ENCODE peak calls at places on chromosomes 4 and X, in four cellular contexts. K, Y, F and B are unnamed samples.

GRCh38 chr4:2406920-2407319 is 11.5 kb downstream of the ZFYVE28 start:
- DNase-seq in K (no peak), Y (no peak), F (no peak), B (no peak)

GRCh38 chrX:15749642-15750610 is 11.9 kb downstream of the CA5B start:
- DNase-seq in K (peak), Y (no peak), F (no peak), B (peak)

GRCh38 chr4:128558896-128559669 is 250.4 kb upstream of the JADE1 start:
- DNase-seq in K (no peak), Y (no peak), F (no peak), B (no peak)

GRCh38 chr4:170853422-170854021 is 763.8 kb upstream of the AADAT start:
- DNase-seq in K (peak), Y (peak), F (peak), B (no peak)

GRCh38 chr4:75848891-75849290 is 53.4 kb downstream of the PPEF2 start:
- DNase-seq in K (no peak), Y (no peak), F (no peak), B (no peak)

GRCh38 chr4:159526172-159526571 is 423.3 kb downstream of the RAPGEF2 start:
- DNase-seq in K (no peak), Y (no peak), F (no peak), B (no peak)

GRCh38 chr4:73735231-73735630 is 5.1 kb upstream of the CXCL8 start:
- DNase-seq in K (no peak), Y (no peak), F (no peak), B (no peak)

GRCh38 chr4:121072836-121073362 is 564 bp upstream of the NDNF start:
- DNase-seq in K (peak), Y (peak), F (no peak), B (no peak)

GRCh38 chr4:84691170-84691691 is 108.3 kb downstream of the CDS1 start:
- DNase-seq in K (no peak), Y (no peak), F (peak), B (no peak)

GRCh38 chr4:119205690-119206089 is 6.8 kb upstream of the USP53 start:
- DNase-seq in K (no peak), Y (no peak), F (no peak), B (no peak)
- H3K27ac ChIP-seq in K (no peak), Y (peak), F (no peak), B (no peak)

GRCh38 chr4:7629855-7630254 is 195.1 kb upstream of the PSAPL1 start:
- DNase-seq in K (no peak), Y (no peak), F (no peak), B (no peak)

GRCh38 chr4:7632971-7633370 is 198.2 kb upstream of the PSAPL1 start:
- DNase-seq in K (no peak), Y (no peak), F (no peak), B (no peak)

GRCh38 chr4:7632341-7632740 is 197.6 kb upstream of the PSAPL1 start:
- DNase-seq in K (no peak), Y (peak), F (no peak), B (no peak)

GRCh38 chr4:7631288-7631633 is 196.5 kb upstream of the PSAPL1 start:
- DNase-seq in K (no peak), Y (no peak), F (no peak), B (no peak)

DNA sequence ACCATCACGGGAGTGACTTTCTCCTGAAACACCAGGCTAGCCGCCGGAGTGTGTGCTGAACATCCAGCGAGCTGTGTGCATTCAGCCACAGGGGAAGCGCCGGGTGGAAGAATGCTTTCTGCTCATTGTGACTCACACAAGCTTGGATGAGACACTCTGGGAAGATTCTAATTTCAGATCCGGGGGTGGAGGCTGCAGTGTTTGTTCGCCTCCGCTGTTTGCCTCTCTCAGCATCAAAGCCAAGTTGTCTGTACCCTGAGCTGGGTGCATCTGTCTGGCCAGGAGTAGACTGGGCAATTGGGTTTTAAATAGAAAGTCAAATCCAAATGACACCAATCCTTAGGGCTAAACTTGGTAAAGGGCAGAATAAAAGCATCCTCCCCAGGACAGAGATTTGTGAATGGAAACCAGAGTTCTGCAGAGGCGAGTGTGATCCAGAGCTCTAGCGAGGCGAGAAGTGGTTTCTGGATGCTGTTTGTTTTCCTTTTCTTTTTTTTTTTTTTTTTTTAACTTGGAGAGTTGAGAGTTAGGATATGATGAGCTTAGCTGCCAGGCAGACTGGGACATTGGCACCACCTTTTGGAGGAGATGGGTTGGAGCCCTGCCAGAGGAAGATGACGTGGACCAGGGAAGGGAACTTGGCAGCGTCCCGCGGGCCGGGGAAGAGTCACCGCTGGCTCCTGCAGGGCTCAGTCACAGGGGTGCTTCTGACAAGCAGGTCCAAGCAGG is 196.0 kb upstream of the PSAPL1 start:
- DNase-seq in K (peak), Y (peak), F (peak), B (no peak)
- H3K27ac ChIP-seq in K (no peak), Y (peak), F (peak), B (no peak)

DNA sequence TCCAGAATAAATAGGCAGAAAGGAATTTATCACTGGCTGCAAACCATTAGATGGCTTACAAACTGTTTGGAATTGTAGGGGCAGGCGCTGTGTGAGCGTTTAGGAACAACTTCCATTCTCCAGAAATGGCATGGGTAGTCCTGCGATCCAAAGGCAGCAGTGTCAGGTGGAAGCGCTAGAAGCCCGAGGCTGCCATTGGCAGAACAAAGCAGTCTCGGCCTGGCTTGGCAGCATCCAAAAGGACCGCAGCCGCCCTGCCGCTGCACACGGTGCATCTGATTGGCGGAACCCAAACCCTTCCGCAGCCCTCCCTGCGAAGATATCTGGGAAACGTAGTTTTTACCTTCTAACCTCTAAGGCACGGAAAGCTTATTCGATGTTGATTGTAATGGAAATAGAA is 23.6 kb upstream of the YTHDC1 start:
- DNase-seq in K (peak), Y (peak), F (no peak), B (peak)
- H3K27ac ChIP-seq in K (no peak), Y (no peak), F (no peak), B (no peak)

DNA sequence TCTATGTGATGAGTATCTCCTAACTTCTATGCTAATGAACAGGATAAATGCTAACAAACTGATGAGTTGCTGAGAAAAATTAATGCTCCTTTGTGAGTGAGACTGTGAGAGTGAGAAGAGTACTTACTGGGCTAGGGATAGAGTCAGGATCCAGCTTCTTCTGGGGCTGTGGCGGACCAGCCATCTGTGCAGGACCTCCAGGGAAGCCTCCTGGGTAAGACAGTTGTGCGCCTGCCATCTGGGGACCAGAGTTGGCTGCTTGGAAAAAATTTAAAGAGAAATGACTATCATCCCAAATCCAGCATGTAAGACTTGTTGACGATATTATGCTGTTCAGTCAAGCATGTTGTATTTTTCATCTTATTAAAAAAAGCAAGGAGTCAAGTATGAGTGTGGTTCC is 21.0 kb downstream of the SEC24D start:
- DNase-seq in K (no peak), Y (no peak), F (no peak), B (no peak)
- H3K27ac ChIP-seq in K (no peak), Y (no peak), F (no peak), B (no peak)

GRCh38 chr4:42328978-42329377 is 68.3 kb upstream of the SHISA3 start:
- DNase-seq in K (no peak), Y (no peak), F (no peak), B (no peak)
- H3K27ac ChIP-seq in K (no peak), Y (no peak), F (no peak), B (no peak)

GRCh38 chr4:185304944-185305690 is 90.6 kb downstream of the LRP2BP start:
- DNase-seq in K (no peak), Y (no peak), F (no peak), B (no peak)
- H3K27ac ChIP-seq in K (no peak), Y (no peak), F (no peak), B (no peak)

DNA sequence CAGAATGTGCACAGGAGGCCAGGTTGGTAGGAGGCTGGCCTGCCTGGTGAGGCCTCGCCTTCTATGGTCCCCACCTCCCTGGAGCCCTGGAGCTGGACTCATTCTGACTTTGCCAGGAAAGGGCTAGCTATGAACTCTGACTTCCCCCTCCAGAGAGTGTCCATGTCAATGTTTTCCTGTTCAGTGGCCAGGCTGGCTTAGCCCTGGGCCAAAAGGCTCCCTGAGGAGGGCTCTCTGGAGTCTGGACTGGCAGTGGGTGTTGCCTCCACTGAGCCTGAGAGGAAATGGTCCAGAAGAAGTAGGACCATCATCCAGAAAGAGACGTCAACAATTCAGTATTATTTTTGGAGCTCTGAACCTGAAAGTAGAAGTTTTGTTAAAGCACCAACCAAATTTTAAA is 178.7 kb downstream of the CHIC2 start:
- DNase-seq in K (no peak), Y (peak), F (no peak), B (no peak)
- H3K27ac ChIP-seq in K (no peak), Y (peak), F (no peak), B (no peak)

DNA sequence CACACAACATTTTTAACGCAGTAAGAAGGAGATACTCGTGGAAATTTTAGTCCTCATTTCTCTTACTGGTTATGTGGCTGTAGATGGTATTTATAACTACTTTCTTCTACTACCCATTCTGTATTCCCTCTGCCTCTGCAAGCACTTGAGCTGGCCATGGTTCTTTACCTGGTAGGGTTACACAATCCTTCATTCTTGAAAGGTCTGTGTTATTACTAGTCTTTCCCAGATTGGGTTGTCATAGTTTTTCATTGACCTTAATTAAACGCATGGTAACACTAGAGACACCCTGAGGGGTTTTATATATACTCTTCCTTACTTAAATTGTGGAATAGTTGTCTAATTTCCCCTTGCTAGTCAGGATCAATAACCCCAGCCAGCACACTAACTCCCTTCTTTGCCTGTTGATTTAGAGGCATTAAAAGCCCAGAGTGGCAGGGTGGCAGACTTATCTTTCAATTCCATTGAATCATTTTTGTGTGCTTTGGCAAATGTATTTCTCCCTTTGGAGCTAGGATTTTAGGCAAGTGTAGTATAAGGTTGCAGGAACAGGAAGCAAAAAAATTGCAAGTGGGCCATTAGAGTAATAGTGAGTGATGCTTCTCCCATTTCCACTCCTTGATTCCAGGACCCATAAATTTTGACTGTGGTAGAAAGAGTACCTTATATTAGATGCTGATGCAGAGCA is 113.6 kb upstream of the EMCN start:
- DNase-seq in K (no peak), Y (no peak), F (no peak), B (no peak)
- H3K27ac ChIP-seq in K (no peak), Y (no peak), F (no peak), B (no peak)

DNA sequence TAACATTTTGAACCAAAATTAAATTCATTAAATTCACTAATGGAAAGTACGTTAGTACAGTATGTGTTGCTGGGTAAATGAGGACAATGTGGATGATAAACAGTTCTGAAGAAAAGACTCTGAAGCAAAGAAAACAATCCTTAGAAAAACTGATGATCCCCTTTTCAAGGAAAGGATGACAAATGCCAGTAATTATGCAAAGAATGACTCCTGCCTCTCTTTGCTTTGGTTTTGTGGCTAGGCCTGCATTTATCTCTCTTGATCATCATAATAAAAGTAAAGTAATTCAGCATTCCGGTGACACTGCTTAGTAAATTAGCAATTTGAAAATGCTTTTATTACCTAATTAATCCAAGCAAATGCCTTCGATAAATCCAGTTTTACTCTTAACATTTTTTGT is 652.2 kb upstream of the DIPK2B start:
- DNase-seq in K (no peak), Y (no peak), F (no peak), B (no peak)
- H3K27ac ChIP-seq in K (no peak), Y (no peak), F (no peak), B (no peak)